ENCODE peak calls at places on chromosomes 5 and 9, in six cellular contexts. One of them, this sample, is unnamed.

GRCh38 chr5:34674226-34674625 is 18.1 kb downstream of the RAI14 start:
- DNase-seq in HFF-Myc: no peak
- DNase-seq in neural progenitor cell: no peak
- DNase-seq in tibial artery: no peak
- DNase-seq in cardiac fibroblast: peak
- DNase-seq in IMR-90: peak
- DNase-seq in this sample: no peak

GRCh38 chr5:106639488-106639887 is 1031.2 kb downstream of the EFNA5 start:
- DNase-seq in HFF-Myc: no peak
- DNase-seq in neural progenitor cell: no peak
- DNase-seq in tibial artery: no peak
- DNase-seq in cardiac fibroblast: peak
- DNase-seq in IMR-90: no peak
- DNase-seq in this sample: no peak

GRCh38 chr9:137276757-137277328 is 683 bp upstream of the TOR4A start:
- DNase-seq in HFF-Myc: peak
- DNase-seq in neural progenitor cell: peak
- DNase-seq in tibial artery: peak
- DNase-seq in cardiac fibroblast: peak
- DNase-seq in IMR-90: peak
- DNase-seq in this sample: peak

GRCh38 chr9:110058304-110058953 is 149.5 kb downstream of the C9orf152 start:
- DNase-seq in HFF-Myc: no peak
- DNase-seq in neural progenitor cell: peak
- DNase-seq in tibial artery: no peak
- DNase-seq in cardiac fibroblast: peak
- DNase-seq in IMR-90: peak
- DNase-seq in this sample: no peak

GRCh38 chr9:80784647-80785046 is 904.7 kb downstream of the TLE1 start:
- DNase-seq in HFF-Myc: no peak
- DNase-seq in neural progenitor cell: no peak
- DNase-seq in tibial artery: no peak
- DNase-seq in cardiac fibroblast: peak
- DNase-seq in IMR-90: peak
- DNase-seq in this sample: no peak

GRCh38 chr5:174409070-174409469 is 315.3 kb upstream of the MSX2 start:
- DNase-seq in HFF-Myc: no peak
- DNase-seq in neural progenitor cell: no peak
- DNase-seq in tibial artery: no peak
- DNase-seq in cardiac fibroblast: no peak
- DNase-seq in IMR-90: no peak
- DNase-seq in this sample: no peak

GRCh38 chr9:112232233-112232632 is 57.1 kb upstream of the SUSD1 start:
- DNase-seq in HFF-Myc: no peak
- DNase-seq in neural progenitor cell: no peak
- DNase-seq in tibial artery: no peak
- DNase-seq in cardiac fibroblast: no peak
- DNase-seq in IMR-90: no peak
- DNase-seq in this sample: no peak

GRCh38 chr5:71651554-71651953 is 64.4 kb downstream of the MCCC2 start:
- DNase-seq in HFF-Myc: no peak
- DNase-seq in neural progenitor cell: no peak
- DNase-seq in tibial artery: no peak
- DNase-seq in cardiac fibroblast: no peak
- DNase-seq in IMR-90: no peak
- DNase-seq in this sample: no peak

DNA sequence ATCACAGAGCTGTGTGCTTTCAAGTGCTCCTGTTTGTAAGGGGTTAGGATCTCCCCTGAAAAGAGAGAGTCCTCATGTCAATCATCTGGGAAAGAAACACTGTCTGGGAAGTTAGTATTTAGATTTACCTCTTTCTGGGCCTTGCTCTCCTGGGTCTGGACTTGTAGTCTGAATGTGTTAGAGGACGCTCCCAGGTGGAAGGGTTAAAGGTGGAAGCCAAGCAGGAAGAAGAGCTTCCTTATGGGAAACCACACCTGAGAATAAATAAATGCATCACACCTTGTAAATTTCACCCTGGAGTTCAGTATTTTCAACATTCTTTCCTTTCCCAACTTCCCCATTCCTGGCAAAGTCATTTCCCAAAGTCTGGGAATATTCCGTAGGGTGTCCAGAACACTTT is 1.3 kb downstream of the PLGRKT start:
- DNase-seq in HFF-Myc: no peak
- DNase-seq in neural progenitor cell: no peak
- DNase-seq in tibial artery: no peak
- DNase-seq in cardiac fibroblast: no peak
- DNase-seq in IMR-90: no peak
- DNase-seq in this sample: no peak
- H3K4me3 ChIP-seq in HFF-Myc: peak
- H3K4me3 ChIP-seq in neural progenitor cell: peak
- H3K4me3 ChIP-seq in tibial artery: no peak
- H3K4me3 ChIP-seq in cardiac fibroblast: no peak
- H3K4me3 ChIP-seq in IMR-90: no peak
- H3K4me3 ChIP-seq in this sample: no peak

GRCh38 chr5:138610468-138611294 is 35.5 kb upstream of the HSPA9 start:
- DNase-seq in HFF-Myc: no peak
- DNase-seq in neural progenitor cell: peak
- DNase-seq in tibial artery: no peak
- DNase-seq in cardiac fibroblast: peak
- DNase-seq in IMR-90: no peak
- DNase-seq in this sample: no peak
- H3K4me3 ChIP-seq in HFF-Myc: no peak
- H3K4me3 ChIP-seq in neural progenitor cell: peak
- H3K4me3 ChIP-seq in tibial artery: no peak
- H3K4me3 ChIP-seq in cardiac fibroblast: no peak
- H3K4me3 ChIP-seq in IMR-90: no peak
- H3K4me3 ChIP-seq in this sample: no peak

GRCh38 chr5:58412932-58413331 is 47.0 kb downstream of the PLK2 start:
- DNase-seq in HFF-Myc: no peak
- DNase-seq in neural progenitor cell: no peak
- DNase-seq in tibial artery: no peak
- DNase-seq in cardiac fibroblast: no peak
- DNase-seq in IMR-90: no peak
- DNase-seq in this sample: no peak
- H3K4me3 ChIP-seq in HFF-Myc: no peak
- H3K4me3 ChIP-seq in neural progenitor cell: no peak
- H3K4me3 ChIP-seq in tibial artery: no peak
- H3K4me3 ChIP-seq in cardiac fibroblast: no peak
- H3K4me3 ChIP-seq in IMR-90: no peak
- H3K4me3 ChIP-seq in this sample: no peak

DNA sequence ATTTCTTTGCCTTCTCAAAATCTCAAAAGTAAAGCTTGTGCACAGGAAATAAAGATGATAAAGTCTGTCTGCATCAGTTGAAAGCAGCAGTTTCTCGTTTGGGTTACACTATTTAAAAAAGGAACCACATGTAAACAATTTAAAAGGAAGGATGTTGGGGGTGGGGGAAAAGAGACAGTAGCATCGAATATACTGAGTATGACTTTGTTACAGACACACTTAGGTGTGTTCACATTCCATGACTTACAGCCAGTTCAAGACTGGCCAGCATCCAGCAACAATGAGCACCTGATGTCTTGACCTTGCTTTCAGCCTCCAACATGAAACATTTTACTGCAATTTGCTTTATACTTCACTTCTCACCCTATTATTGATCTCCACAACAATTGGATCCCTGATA is 8.7 kb downstream of the GAPT start:
- DNase-seq in HFF-Myc: no peak
- DNase-seq in neural progenitor cell: no peak
- DNase-seq in tibial artery: no peak
- DNase-seq in cardiac fibroblast: no peak
- DNase-seq in IMR-90: no peak
- DNase-seq in this sample: no peak
- H3K4me3 ChIP-seq in HFF-Myc: no peak
- H3K4me3 ChIP-seq in neural progenitor cell: no peak
- H3K4me3 ChIP-seq in tibial artery: no peak
- H3K4me3 ChIP-seq in cardiac fibroblast: no peak
- H3K4me3 ChIP-seq in IMR-90: no peak
- H3K4me3 ChIP-seq in this sample: no peak

GRCh38 chr5:116566251-116566650 is 8.4 kb downstream of the SEMA6A start:
- DNase-seq in HFF-Myc: no peak
- DNase-seq in neural progenitor cell: no peak
- DNase-seq in tibial artery: no peak
- DNase-seq in cardiac fibroblast: no peak
- DNase-seq in IMR-90: no peak
- DNase-seq in this sample: no peak

GRCh38 chr5:116564322-116564721 is 10.3 kb downstream of the SEMA6A start:
- DNase-seq in HFF-Myc: no peak
- DNase-seq in neural progenitor cell: no peak
- DNase-seq in tibial artery: no peak
- DNase-seq in cardiac fibroblast: no peak
- DNase-seq in IMR-90: no peak
- DNase-seq in this sample: no peak

GRCh38 chr5:116564756-116565593 is 9.6 kb downstream of the SEMA6A start:
- DNase-seq in HFF-Myc: no peak
- DNase-seq in neural progenitor cell: no peak
- DNase-seq in tibial artery: no peak
- DNase-seq in cardiac fibroblast: no peak
- DNase-seq in IMR-90: no peak
- DNase-seq in this sample: no peak

GRCh38 chr5:116569999-116570398 is 4.6 kb downstream of the SEMA6A start:
- DNase-seq in HFF-Myc: no peak
- DNase-seq in neural progenitor cell: no peak
- DNase-seq in tibial artery: no peak
- DNase-seq in cardiac fibroblast: no peak
- DNase-seq in IMR-90: no peak
- DNase-seq in this sample: no peak

GRCh38 chr5:116567100-116567499 is 7.5 kb downstream of the SEMA6A start:
- DNase-seq in HFF-Myc: no peak
- DNase-seq in neural progenitor cell: no peak
- DNase-seq in tibial artery: no peak
- DNase-seq in cardiac fibroblast: no peak
- DNase-seq in IMR-90: no peak
- DNase-seq in this sample: no peak
- H3K4me3 ChIP-seq in HFF-Myc: no peak
- H3K4me3 ChIP-seq in neural progenitor cell: no peak
- H3K4me3 ChIP-seq in tibial artery: no peak
- H3K4me3 ChIP-seq in cardiac fibroblast: no peak
- H3K4me3 ChIP-seq in IMR-90: no peak
- H3K4me3 ChIP-seq in this sample: no peak

GRCh38 chr5:43603535-43604363 is 769 bp downstream of the NNT start:
- DNase-seq in HFF-Myc: peak
- DNase-seq in neural progenitor cell: peak
- DNase-seq in tibial artery: peak
- DNase-seq in cardiac fibroblast: peak
- DNase-seq in IMR-90: peak
- DNase-seq in this sample: peak
- H3K4me3 ChIP-seq in HFF-Myc: peak
- H3K4me3 ChIP-seq in neural progenitor cell: peak
- H3K4me3 ChIP-seq in tibial artery: peak
- H3K4me3 ChIP-seq in cardiac fibroblast: peak
- H3K4me3 ChIP-seq in IMR-90: peak
- H3K4me3 ChIP-seq in this sample: peak

GRCh38 chr9:25678147-25678666 is at the start of gene TUSC1:
- DNase-seq in HFF-Myc: peak
- DNase-seq in neural progenitor cell: peak
- DNase-seq in tibial artery: peak
- DNase-seq in cardiac fibroblast: peak
- DNase-seq in IMR-90: peak
- DNase-seq in this sample: peak
- H3K4me3 ChIP-seq in HFF-Myc: peak
- H3K4me3 ChIP-seq in neural progenitor cell: peak
- H3K4me3 ChIP-seq in tibial artery: peak
- H3K4me3 ChIP-seq in cardiac fibroblast: peak
- H3K4me3 ChIP-seq in IMR-90: peak
- H3K4me3 ChIP-seq in this sample: peak

GRCh38 chr9:88574993-88575392 is 40.0 kb downstream of the NXNL2 start:
- DNase-seq in HFF-Myc: no peak
- DNase-seq in neural progenitor cell: no peak
- DNase-seq in tibial artery: no peak
- DNase-seq in cardiac fibroblast: peak
- DNase-seq in IMR-90: peak
- DNase-seq in this sample: no peak
- H3K4me3 ChIP-seq in HFF-Myc: no peak
- H3K4me3 ChIP-seq in neural progenitor cell: no peak
- H3K4me3 ChIP-seq in tibial artery: no peak
- H3K4me3 ChIP-seq in cardiac fibroblast: no peak
- H3K4me3 ChIP-seq in IMR-90: no peak
- H3K4me3 ChIP-seq in this sample: no peak

This sample was measured in lower leg skin.